ENCODE peak calls at places on chromosomes 12 and 14, in five cellular contexts. U, W, X, S and P are unnamed samples.
A peak's percentile ranks its signal among the peaks of the same experiment; 100 is the strongest.

GRCh38 chr12:48388430-48388829 is 37.7 kb upstream of the ZNF641 start:
- DNase-seq in S (no peak), U (no peak), W (no peak), X (no peak), P (no peak)

GRCh38 chr14:77099425-77100167 is 1.5 kb downstream of the CIPC start:
- DNase-seq in S (no peak), U (peak; percentile 53), X (no peak), W (no peak), P (no peak)

GRCh38 chr12:119363037-119363436 is 28.5 kb downstream of the CCDC60 start:
- DNase-seq in U (no peak), S (no peak), W (no peak), X (no peak), P (no peak)

GRCh38 chr14:103683139-103683538 is 32.1 kb downstream of the XRCC3 start:
- DNase-seq in S (no peak), U (no peak), W (no peak), X (no peak), P (no peak)

GRCh38 chr14:67971627-67972625 is 152.3 kb downstream of the RAD51B start:
- DNase-seq in W (no peak), U (peak; percentile 40), X (no peak), S (no peak), P (no peak)

GRCh38 chr12:51886021-51886710 is 1.7 kb upstream of the ANKRD33 start:
- DNase-seq in X (peak; percentile 17), W (peak; percentile 40), S (peak; percentile 25), U (no peak), P (peak; percentile 87)

GRCh38 chr12:75660805-75661404 is 149.5 kb upstream of the KRR1 start:
- DNase-seq in S (no peak), U (no peak), X (no peak), W (no peak), P (no peak)

GRCh38 chr12:26691234-26691970 is 141.6 kb downstream of the ITPR2 start:
- DNase-seq in W (no peak), S (no peak), U (no peak), X (no peak), P (peak; percentile 99)

GRCh38 chr12:17197971-17198370 is 592.0 kb upstream of the LMO3 start:
- DNase-seq in W (no peak), S (no peak), X (no peak), U (no peak), P (no peak)

GRCh38 chr12:108823804-108824203 is 33.6 kb downstream of the SSH1 start:
- DNase-seq in S (no peak), U (no peak), W (no peak), X (no peak), P (no peak)

GRCh38 chr14:89458713-89459112 is 41.7 kb upstream of the FOXN3 start:
- DNase-seq in X (no peak), S (no peak), W (no peak), U (no peak), P (no peak)

GRCh38 chr12:132465269-132466190 is 24.4 kb upstream of the FBRSL1 start:
- DNase-seq in U (peak; percentile 21), S (no peak), W (no peak), X (no peak), P (no peak)

GRCh38 chr12:125443316-125443715 is 378.1 kb downstream of the AACS start:
- DNase-seq in U (no peak), S (no peak), W (no peak), X (no peak), P (no peak)

GRCh38 chr14:65237023-65237814 is 134.9 kb upstream of the MAX start:
- DNase-seq in W (no peak), X (no peak), S (no peak), U (no peak), P (peak; percentile 70)

GRCh38 chr12:115222220-115222619 is 538.2 kb upstream of the TBX3 start:
- DNase-seq in S (no peak), W (no peak), U (no peak), X (no peak), P (peak; percentile 71)

GRCh38 chr12:123713398-123714301 is 1.5 kb downstream of the ATP6V0A2 start:
- DNase-seq in U (no peak), X (no peak), S (no peak), W (no peak), P (no peak)

GRCh38 chr12:117805865-117806264 is 162.9 kb downstream of the KSR2 start:
- DNase-seq in S (no peak), W (no peak), U (no peak), X (no peak), P (no peak)

GRCh38 chr14:49367696-49368095 is 218.5 kb downstream of the RPS29 start:
- DNase-seq in U (no peak), S (no peak), X (no peak), W (no peak), P (no peak)

GRCh38 chr12:131929530-131930456 is 717 bp downstream of the PUS1 start:
- DNase-seq in W (no peak), U (no peak), S (peak; percentile 20), X (no peak), P (peak; percentile 73)

GRCh38 chr12:128337456-128338160 is 70.6 kb downstream of the TMEM132C start:
- DNase-seq in X (no peak), U (peak; percentile 33), W (no peak), S (no peak), P (peak; percentile 28)

GRCh38 chr14:73393375-73393774 is 65.0 kb downstream of the NUMB start:
- DNase-seq in S (no peak), X (no peak), W (no peak), U (peak; percentile 52), P (no peak)

GRCh38 chr14:76337619-76338545 is 38.1 kb upstream of the ESRRB start:
- DNase-seq in U (no peak), X (no peak), W (no peak), S (no peak), P (no peak)

GRCh38 chr12:131432532-131433260 is 278.2 kb upstream of the SFSWAP start:
- DNase-seq in S (no peak), U (no peak), W (no peak), X (no peak), P (peak; percentile 41)

GRCh38 chr12:10634427-10634826 is 21.0 kb upstream of the MAGOHB start:
- DNase-seq in W (no peak), X (no peak), S (no peak), U (no peak), P (peak; percentile 92)

GRCh38 chr12:132638541-132639408 is 20.2 kb downstream of the P2RX2 start:
- DNase-seq in U (no peak), X (no peak), W (no peak), S (no peak), P (peak; percentile 82)

GRCh38 chr12:5485471-5485870 is 53.6 kb downstream of the NTF3 start:
- DNase-seq in X (no peak), S (no peak), W (no peak), U (no peak), P (no peak)

GRCh38 chr14:75143761-75144527 is 17.1 kb upstream of the NEK9 start:
- DNase-seq in W (no peak), X (no peak), S (no peak), U (no peak), P (no peak)

GRCh38 chr12:57033428-57033827 is 16.5 kb downstream of the MYO1A start:
- DNase-seq in W (no peak), S (no peak), U (no peak), X (no peak), P (no peak)

GRCh38 chr12:126770188-126770587 is 1496.8 kb upstream of the TMEM132C start:
- DNase-seq in U (no peak), W (no peak), S (no peak), X (no peak), P (no peak)

GRCh38 chr14:66105819-66106218 is 380.4 kb upstream of the CCDC196 start:
- DNase-seq in X (no peak), W (no peak), U (no peak), S (no peak), P (no peak)

GRCh38 chr12:6954316-6954710 is 3.2 kb downstream of the PTPN6 start:
- DNase-seq in S (no peak), W (no peak), U (no peak), X (no peak), P (no peak)

GRCh38 chr14:53999061-53999488 is 42.5 kb upstream of the BMP4 start:
- DNase-seq in U (no peak), X (no peak), S (no peak), W (no peak), P (peak; percentile 96)

GRCh38 chr14:36442824-36443241 is 77.2 kb downstream of the NKX2-1 start:
- DNase-seq in S (no peak), U (no peak), W (no peak), X (no peak), P (no peak)

GRCh38 chr12:70885952-70886351 is 34.6 kb downstream of the PTPRR start:
- DNase-seq in X (no peak), U (no peak), W (no peak), S (no peak), P (no peak)

GRCh38 chr12:54975272-54975671 is 9.3 kb downstream of the TESPA1 start:
- DNase-seq in U (no peak), W (peak; percentile 3), X (no peak), S (no peak), P (no peak)

GRCh38 chr12:6430990-6431353 is 13.8 kb upstream of the CD27 start:
- DNase-seq in W (peak; percentile 4), U (no peak), S (no peak), X (no peak), P (peak; percentile 52)

GRCh38 chr12:133192847-133193246 is 11.6 kb downstream of the ZNF268 start:
- DNase-seq in U (no peak), W (no peak), S (no peak), X (no peak), P (no peak)